ENCODE peak calls at places on chromosomes 7 and 10, in seven cellular contexts. O, Y, E, B, L, C and P are unnamed samples.

GRCh38 chr7:22142593-22142992 is 196.9 kb upstream of the CDCA7L start:
- DNase-seq in O (no peak), Y (no peak), E (no peak), B (no peak), L (no peak), C (no peak), P (no peak)

GRCh38 chr7:101952355-101953247 is 135.2 kb downstream of the CUX1 start:
- DNase-seq in O (peak), Y (no peak), E (no peak), B (no peak), L (no peak), C (peak), P (peak)

GRCh38 chr7:116672596-116673503 is 854 bp downstream of the MET start:
- DNase-seq in O (peak), Y (no peak), E (no peak), B (no peak), L (peak), C (no peak), P (peak)

GRCh38 chr10:94963901-94964300 is 25.4 kb downstream of the CYP2C9 start:
- DNase-seq in O (peak), Y (no peak), E (no peak), B (no peak), L (no peak), C (peak), P (peak)

GRCh38 chr10:51301644-51302043 is 227.4 kb downstream of the PRKG1 start:
- DNase-seq in O (peak), Y (no peak), E (no peak), B (no peak), L (no peak), C (no peak), P (no peak)

GRCh38 chr10:24691113-24691512 is 32.6 kb downstream of the ARHGAP21 start:
- DNase-seq in O (no peak), Y (no peak), E (no peak), B (no peak), L (no peak), C (peak), P (no peak)

GRCh38 chr10:119103687-119104652 is at the start of gene DENND10:
- DNase-seq in O (peak), Y (peak), E (peak), B (peak), L (peak), C (peak), P (peak)

GRCh38 chr10:9175200-9175599 is 1120.7 kb downstream of the GATA3 start:
- DNase-seq in O (no peak), Y (no peak), E (no peak), B (no peak), L (no peak), C (no peak), P (no peak)

GRCh38 chr7:29877196-29877595 is 70.9 kb downstream of the WIPF3 start:
- DNase-seq in O (no peak), Y (no peak), E (no peak), B (no peak), L (no peak), C (no peak), P (no peak)

GRCh38 chr10:70619271-70620019 is 16.9 kb upstream of the PRF1 start:
- DNase-seq in O (peak), Y (no peak), E (no peak), B (no peak), L (no peak), C (peak), P (peak)

GRCh38 chr7:119283353-119283752 is 989.6 kb upstream of the KCND2 start:
- DNase-seq in O (no peak), Y (no peak), E (no peak), B (no peak), L (no peak), C (peak), P (no peak)

GRCh38 chr7:66454600-66455225 is 174.0 kb upstream of the KCTD7 start:
- DNase-seq in O (no peak), Y (no peak), E (no peak), B (no peak), L (no peak), C (no peak), P (no peak)

GRCh38 chr10:14240253-14241189 is 90.2 kb downstream of the FRMD4A start:
- DNase-seq in O (peak), Y (no peak), E (no peak), B (no peak), L (no peak), C (peak), P (peak)

GRCh38 chr10:101030492-101031127 is 319 bp downstream of the PDZD7 start:
- DNase-seq in O (peak), Y (no peak), E (no peak), B (no peak), L (no peak), C (no peak), P (no peak)

GRCh38 chr10:12875100-12875499 is 126.4 kb downstream of the CCDC3 start:
- DNase-seq in O (no peak), Y (no peak), E (no peak), B (no peak), L (no peak), C (no peak), P (no peak)